ENCODE peak calls at places on chromosome 20, in six cellular contexts. I is hepatocyte; V is CD8-positive, alpha-beta memory T cell; M is right lobe of liver; J is heart left ventricle; U is esophagus squamous epithelium. Q is an unnamed sample.
A peak's percentile ranks its signal among the peaks of the same experiment; 100 is the strongest.

GRCh38 chr20:10634683-10635411 is 39.0 kb downstream of the JAG1 start:
- DNase-seq in U (no peak), V (no peak), J (no peak), M (no peak), I (no peak), Q (no peak)

GRCh38 chr20:59403261-59403961 is 103.0 kb downstream of the EDN3 start:
- DNase-seq in J (no peak), I (peak; percentile 79), U (no peak), V (peak; percentile 78), M (no peak), Q (peak; percentile 69)

GRCh38 chr20:45987108-45987780 is 15.2 kb upstream of the ZNF335 start:
- DNase-seq in J (peak; percentile 73), V (peak; percentile 67), M (peak; percentile 76), I (peak; percentile 83), U (no peak), Q (peak; percentile 67)

GRCh38 chr20:1509237-1509636 is 18.0 kb upstream of the SIRPB2 start:
- DNase-seq in J (no peak), U (no peak), V (peak; percentile 18), M (no peak), I (peak; percentile 33), Q (no peak)

GRCh38 chr20:4637081-4637797 is 84.5 kb upstream of the PRND start:
- DNase-seq in V (no peak), J (no peak), I (peak; percentile 19), U (no peak), M (no peak), Q (no peak)

GRCh38 chr20:4412216-4412615 is 309.5 kb upstream of the PRND start:
- DNase-seq in M (no peak), J (no peak), I (no peak), V (no peak), U (no peak), Q (no peak)

GRCh38 chr20:41572010-41572572 is 46.1 kb downstream of the CHD6 start:
- DNase-seq in J (no peak), I (no peak), V (no peak), U (no peak), M (no peak), Q (no peak)

GRCh38 chr20:46021361-46022359 is 7.4 kb upstream of the SLC12A5 start:
- DNase-seq in M (no peak), J (no peak), U (no peak), V (peak; percentile 53), I (peak; percentile 59), Q (peak; percentile 67)

GRCh38 chr20:50248104-50248631 is 57.5 kb downstream of the CEBPB start:
- DNase-seq in U (no peak), J (peak; percentile 12), V (no peak), M (no peak), I (no peak), Q (no peak)

GRCh38 chr20:42531675-42531985 is 658.1 kb downstream of the PTPRT start:
- DNase-seq in J (no peak), I (no peak), U (no peak), M (no peak), V (no peak), Q (no peak)

GRCh38 chr20:1012359-1013168 is 10.5 kb upstream of the RSPO4 start:
- DNase-seq in M (no peak), V (no peak), U (no peak), J (no peak), I (no peak), Q (no peak)

GRCh38 chr20:41783423-41784220 is 165.4 kb upstream of the CHD6 start:
- DNase-seq in V (no peak), M (no peak), I (peak; percentile 8), J (no peak), U (no peak), Q (no peak)

GRCh38 chr20:10280016-10280908 is 61.6 kb downstream of the SNAP25 start:
- DNase-seq in U (no peak), V (no peak), M (no peak), I (no peak), J (no peak), Q (no peak)

GRCh38 chr20:50689864-50690263 is 1.5 kb downstream of the RIPOR3 start:
- DNase-seq in M (no peak), U (no peak), I (no peak), V (no peak), J (peak; percentile 49), Q (peak; percentile 25)

GRCh38 chr20:57464642-57465211 is 60.2 kb downstream of the CTCFL start:
- DNase-seq in M (no peak), U (no peak), J (no peak), V (no peak), I (peak; percentile 25), Q (peak; percentile 61)

GRCh38 chr20:35582741-35583404 is 32.8 kb upstream of the SPAG4 start:
- DNase-seq in I (no peak), J (no peak), U (no peak), V (no peak), M (no peak), Q (no peak)

GRCh38 chr20:10667077-10667401 is 6.8 kb downstream of the JAG1 start:
- DNase-seq in V (no peak), J (peak; percentile 52), U (no peak), I (no peak), M (no peak), Q (peak; percentile 71)

GRCh38 chr20:54058420-54059139 is 11.8 kb downstream of the BCAS1 start:
- DNase-seq in I (no peak), U (no peak), M (no peak), J (no peak), V (no peak), Q (no peak)

GRCh38 chr20:50321797-50322480 is 131.3 kb downstream of the CEBPB start:
- DNase-seq in V (no peak), M (no peak), J (no peak), U (no peak), I (no peak), Q (no peak)

GRCh38 chr20:24829649-24830370 is 119.3 kb upstream of the CST7 start:
- DNase-seq in V (no peak), J (no peak), M (no peak), I (no peak), U (no peak), Q (no peak)

GRCh38 chr20:4814696-4815252 is 93.1 kb downstream of the PRND start:
- DNase-seq in J (peak; percentile 65), I (no peak), V (no peak), M (no peak), U (peak; percentile 51), Q (no peak)

DNA sequence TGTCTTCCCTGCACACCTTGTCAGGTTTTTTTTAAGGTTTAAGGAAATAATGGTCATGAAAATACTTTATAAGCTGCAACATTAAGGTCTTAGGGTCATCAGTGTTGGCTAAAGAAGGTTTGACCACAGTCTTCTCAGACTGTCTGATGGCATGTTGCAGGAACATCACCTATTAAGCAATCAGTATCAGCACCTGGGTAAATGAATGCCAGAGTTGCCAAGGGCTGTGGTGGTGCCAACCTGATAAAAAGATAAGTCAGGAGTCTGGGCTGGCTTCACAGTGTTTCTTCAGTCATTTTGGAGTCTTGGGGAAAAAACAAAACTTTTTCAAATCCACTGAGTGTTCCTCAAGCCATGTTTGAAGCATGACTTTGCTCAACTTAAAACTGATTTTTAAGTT is 61.5 kb upstream of the VSTM2L start:
- DNase-seq in I (no peak), U (no peak), V (no peak), M (no peak), J (no peak), Q (no peak)
- H3K36me3 ChIP-seq in I (no peaks in the 10 kb centered on the region), U (no peaks in the 10 kb centered on the region), V (no peaks in the 10 kb centered on the region), M (no peaks in the 10 kb centered on the region), J (no peaks in the 10 kb centered on the region), Q (peaks cover 7% of the 10 kb centered on the region)

GRCh38 chr20:62331347-62331746 is 28.6 kb downstream of the ADRM1 start:
- DNase-seq in U (no peak), I (no peak), J (peak; percentile 33), M (no peak), V (no peak), Q (peak; percentile 11)
- H3K36me3 ChIP-seq in U (peaks cover 49% of the 10 kb centered on the region), I (no peaks in the 10 kb centered on the region), J (peaks cover 3% of the 10 kb centered on the region), M (no peaks in the 10 kb centered on the region), V (no peaks in the 10 kb centered on the region), Q (peaks cover 83% of the 10 kb centered on the region)

GRCh38 chr20:49237531-49237930 is 18.3 kb downstream of the DDX27 start:
- DNase-seq in I (no peak), U (no peak), M (no peak), V (no peak), J (no peak), Q (no peak)
- H3K36me3 ChIP-seq in I (no peaks in the 10 kb centered on the region), U (peaks cover 33% of the 10 kb centered on the region), M (no peaks in the 10 kb centered on the region), V (peaks cover 63% of the 10 kb centered on the region), J (peaks cover 6% of the 10 kb centered on the region), Q (peaks cover 23% of the 10 kb centered on the region)

GRCh38 chr20:38935967-38936407 is 9.8 kb downstream of the FAM83D start:
- DNase-seq in I (no peak), J (no peak), M (no peak), V (no peak), U (no peak), Q (no peak)
- H3K36me3 ChIP-seq in I (no peaks in the 10 kb centered on the region), J (no peaks in the 10 kb centered on the region), M (no peaks in the 10 kb centered on the region), V (no peaks in the 10 kb centered on the region), U (no peaks in the 10 kb centered on the region), Q (no peaks in the 10 kb centered on the region)

GRCh38 chr20:18514127-18514526 is 6.4 kb downstream of the SEC23B start:
- DNase-seq in M (no peak), J (no peak), I (no peak), V (no peak), U (no peak), Q (no peak)
- H3K36me3 ChIP-seq in M (no peaks in the 10 kb centered on the region), J (no peaks in the 10 kb centered on the region), I (no peaks in the 10 kb centered on the region), V (peaks cover 4% of the 10 kb centered on the region), U (no peaks in the 10 kb centered on the region), Q (no peaks in the 10 kb centered on the region)

DNA sequence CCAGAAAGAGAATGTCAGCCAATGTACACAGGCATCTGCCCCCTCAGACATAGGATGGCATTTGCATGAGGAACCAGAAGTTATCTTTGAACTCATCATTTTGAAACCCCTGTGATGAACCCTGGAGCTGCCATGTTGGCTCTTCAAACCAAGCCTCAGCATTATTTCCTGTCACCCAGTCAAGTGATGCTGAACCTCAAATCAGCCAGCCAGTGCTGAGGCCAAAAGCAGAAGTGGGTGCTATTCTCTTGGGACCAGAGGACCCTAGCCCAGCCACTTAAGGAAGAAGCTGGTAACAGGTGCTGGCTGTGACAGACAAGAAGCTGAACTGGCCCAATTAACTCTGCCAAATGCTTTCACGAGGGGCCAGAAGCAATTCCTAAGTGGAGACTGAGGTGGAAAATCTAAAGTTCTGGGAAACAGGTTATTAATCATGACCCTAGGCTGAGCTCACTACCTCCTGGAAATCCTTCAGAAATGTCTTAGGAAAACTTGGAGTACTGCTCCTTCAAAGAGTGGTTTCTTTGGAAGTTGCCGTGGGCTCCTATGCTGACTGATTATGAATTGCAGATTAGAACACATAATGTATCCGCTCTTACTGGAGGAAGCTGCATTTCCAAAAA is 4.0 kb downstream of the PKIG start:
- DNase-seq in J (no peak), U (no peak), M (no peak), I (no peak), V (no peak), Q (no peak)
- H3K36me3 ChIP-seq in J (no peaks in the 10 kb centered on the region), U (no peaks in the 10 kb centered on the region), M (no peaks in the 10 kb centered on the region), I (no peaks in the 10 kb centered on the region), V (no peaks in the 10 kb centered on the region), Q (peaks cover 2% of the 10 kb centered on the region)

DNA sequence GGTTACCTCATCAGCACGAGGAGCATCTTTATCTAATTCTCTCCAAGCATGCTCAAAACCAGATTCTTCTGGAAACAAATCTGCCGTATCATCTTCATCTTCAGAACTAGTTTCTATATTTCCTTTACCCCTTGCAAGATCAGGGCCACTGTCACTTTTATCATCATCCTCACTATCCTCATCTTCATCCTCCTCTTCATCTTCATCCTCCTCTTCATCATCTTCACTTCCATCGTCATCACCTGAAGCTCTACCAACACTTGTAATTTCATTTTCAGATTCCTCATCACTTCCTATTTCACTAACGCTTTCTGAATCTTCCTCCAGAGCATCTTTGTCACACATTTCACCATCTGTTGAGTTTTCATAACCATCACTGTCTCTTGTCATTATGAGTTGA is 8.9 kb downstream of the ESF1 start:
- DNase-seq in J (no peak), M (no peak), V (no peak), I (no peak), U (no peak), Q (no peak)
- H3K36me3 ChIP-seq in J (no peaks in the 10 kb centered on the region), M (no peaks in the 10 kb centered on the region), V (peaks cover 7% of the 10 kb centered on the region), I (no peaks in the 10 kb centered on the region), U (no peaks in the 10 kb centered on the region), Q (peaks cover 94% of the 10 kb centered on the region)

Q was measured in psoas muscle.